ENCODE peak calls at places on chromosomes 5 and 9, in eight cellular contexts. X, K, P, O, R, J, I and S are unnamed samples.
A peak's percentile ranks its signal among the peaks of the same experiment; 100 is the strongest.

GRCh38 chr9:95822583-95823431 is 52.7 kb upstream of the ERCC6L2 start:
- DNase-seq in K (no peak), O (no peak), P (no peak), R (no peak), J (no peak), I (no peak), X (no peak), S (no peak)

GRCh38 chr9:127136880-127137639 is 14.6 kb upstream of the ANGPTL2 start:
- DNase-seq in K (no peak), X (peak; percentile 10), O (no peak), P (no peak), J (peak; percentile 12), R (peak; percentile 36), I (no peak), S (no peak)

GRCh38 chr9:134419684-134420076 is 93.4 kb downstream of the RXRA start:
- DNase-seq in O (no peak), R (no peak), K (peak; percentile 78), J (peak; percentile 77), I (no peak), P (no peak), X (no peak), S (no peak)

GRCh38 chr5:141524604-141525597 is 36.0 kb downstream of the PCDHGC5 start:
- DNase-seq in X (peak; percentile 88), P (peak; percentile 96), O (peak; percentile 84), I (peak; percentile 90), J (peak; percentile 98), R (peak; percentile 96), K (peak; percentile 92), S (peak; percentile 94)

GRCh38 chr9:486156-486555 is 271.5 kb downstream of the DOCK8 start:
- DNase-seq in K (no peak), X (no peak), P (no peak), I (no peak), R (no peak), O (no peak), J (no peak), S (no peak)

GRCh38 chr9:2934241-2934650 is 90.4 kb upstream of the PUM3 start:
- DNase-seq in R (no peak), P (no peak), I (no peak), O (no peak), K (no peak), X (no peak), J (peak; percentile 35), S (no peak)

GRCh38 chr5:55694152-55694830 is 17.8 kb downstream of the SLC38A9 start:
- DNase-seq in R (no peak), P (no peak), J (no peak), I (no peak), O (no peak), X (no peak), K (no peak), S (no peak)

GRCh38 chr5:174799146-174799545 is 74.8 kb downstream of the MSX2 start:
- DNase-seq in I (no peak), X (no peak), J (no peak), R (no peak), O (no peak), P (no peak), K (no peak), S (no peak)

GRCh38 chr5:140868721-140869554 is at the start of gene PCDHA11:
- DNase-seq in X (no peak), K (peak; percentile 35), J (peak; percentile 68), O (no peak), R (no peak), P (no peak), I (no peak), S (no peak)

GRCh38 chr9:134372621-134373267 is 46.5 kb downstream of the RXRA start:
- DNase-seq in R (peak; percentile 82), P (peak; percentile 87), O (peak; percentile 58), X (peak; percentile 67), J (no peak), I (no peak), K (no peak), S (no peak)

GRCh38 chr9:73565833-73566465 is 414.3 kb downstream of the ANXA1 start:
- DNase-seq in R (no peak), O (peak; percentile 14), J (peak; percentile 57), I (no peak), X (no peak), P (no peak), K (no peak), S (no peak)

GRCh38 chr9:127207734-127208410 is 56.7 kb upstream of the GARNL3 start:
- DNase-seq in I (no peak), X (no peak), R (no peak), J (no peak), P (peak; percentile 47), K (no peak), O (no peak), S (no peak)

GRCh38 chr9:81408951-81409350 is 280.4 kb downstream of the TLE1 start:
- DNase-seq in I (no peak), K (no peak), R (no peak), J (no peak), P (no peak), O (no peak), X (no peak), S (no peak)

GRCh38 chr5:127030259-127031146 is at the start of gene MARCHF3:
- DNase-seq in K (peak; percentile 84), R (peak; percentile 94), J (peak; percentile 97), O (peak; percentile 96), P (peak; percentile 97), X (peak; percentile 96), I (peak; percentile 95), S (peak; percentile 97)
- TF ChIP-seq CTCF in K (no peak), R (peak; percentile 13), J (peak; percentile 45), O (peak; percentile 42), P (peak; percentile 21), X (peak; percentile 38), I (peak; percentile 17), S (peak; percentile 6)

GRCh38 chr9:94176582-94176981 is 82.5 kb upstream of the ZNF169 start:
- DNase-seq in X (no peak), K (no peak), J (no peak), I (no peak), R (no peak), P (no peak), O (no peak), S (no peak)
- H3K27ac ChIP-seq in X (no peak overlapping the region), K (no peak overlapping the region), J (no peak overlapping the region), I (no peak overlapping the region), R (no peak overlapping the region), P (no peak overlapping the region), O (no peak overlapping the region), S (no peak overlapping the region)

GRCh38 chr5:45795458-45795857 is 99.3 kb upstream of the HCN1 start:
- DNase-seq in X (no peak), K (no peak), I (no peak), O (no peak), P (no peak), R (no peak), J (no peak), S (no peak)

GRCh38 chr5:45800331-45800730 is 104.2 kb upstream of the HCN1 start:
- DNase-seq in R (no peak), P (no peak), O (no peak), I (no peak), X (no peak), K (no peak), J (no peak), S (no peak)

GRCh38 chr5:45793638-45794532 is 97.7 kb upstream of the HCN1 start:
- DNase-seq in P (no peak), O (no peak), J (no peak), R (no peak), X (no peak), K (no peak), I (no peak), S (no peak)

GRCh38 chr5:45799388-45799787 is 103.2 kb upstream of the HCN1 start:
- DNase-seq in J (no peak), K (no peak), X (no peak), I (no peak), O (no peak), P (no peak), R (no peak), S (no peak)

DNA sequence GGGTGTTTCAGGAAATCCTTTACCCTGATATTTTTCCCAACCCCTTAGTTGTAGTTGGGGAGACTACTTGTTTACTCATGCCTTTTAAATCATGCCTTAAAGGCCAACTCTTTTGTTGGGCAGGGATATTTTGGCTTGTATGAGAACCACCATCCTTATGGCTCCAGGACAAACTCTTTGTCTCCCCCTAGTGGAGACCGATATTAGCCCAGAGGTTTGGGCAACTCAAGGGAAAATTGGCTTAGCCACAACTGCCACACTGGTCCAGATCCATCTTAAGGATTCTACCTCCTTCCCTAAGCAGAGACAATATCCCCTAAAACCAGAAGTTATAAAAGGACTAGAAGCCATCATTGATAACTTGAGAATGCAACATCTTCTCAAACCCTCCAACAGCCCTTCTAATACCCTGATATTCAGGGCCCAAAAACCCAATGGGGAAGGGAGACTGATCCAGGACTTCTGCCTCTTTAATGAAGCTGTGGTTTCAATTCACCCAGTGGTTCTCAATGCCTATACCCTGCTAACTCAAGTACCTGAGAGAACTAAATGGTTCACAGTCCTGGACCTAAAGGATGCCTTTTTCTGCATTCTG is 100.9 kb upstream of the HCN1 start:
- DNase-seq in X (no peak), K (no peak), R (no peak), J (no peak), I (no peak), P (no peak), O (no peak), S (no peak)
- TF ChIP-seq CTCF in X (no peak), K (no peak), R (no peak), J (peak; percentile 73), I (no peak), P (no peak), O (no peak), S (no peak)

DNA sequence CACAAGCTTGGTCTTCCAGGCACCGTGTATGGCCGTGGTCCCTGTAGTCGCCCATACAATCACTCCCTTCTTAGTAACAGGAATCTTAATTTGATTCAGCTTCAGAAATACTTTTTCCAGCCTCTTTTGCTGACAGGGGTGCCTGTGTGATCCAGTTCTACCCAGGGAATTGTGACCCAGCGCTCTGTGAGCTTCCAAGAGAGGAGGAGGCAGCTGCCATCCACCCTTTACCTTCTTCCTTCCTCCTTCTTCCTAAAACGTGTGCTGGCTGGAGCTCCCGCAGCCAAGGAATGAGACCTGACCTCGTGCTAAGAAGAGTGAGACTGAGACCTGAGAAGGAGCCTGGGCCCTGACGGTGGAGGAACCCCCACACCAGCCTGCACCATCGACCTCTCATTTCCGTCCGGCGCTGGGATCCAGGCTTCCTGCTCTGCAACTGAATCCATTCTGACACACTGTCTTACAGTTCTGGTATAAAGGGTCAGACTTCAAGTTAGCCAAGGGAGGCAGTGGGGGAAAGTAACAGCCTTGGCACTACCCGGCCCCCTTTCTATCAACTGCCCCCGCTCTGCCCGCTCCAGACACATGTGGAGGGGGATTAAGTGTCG is 16.1 kb downstream of the MGAT1 start:
- DNase-seq in I (no peak), K (no peak), O (no peak), X (no peak), J (no peak), R (no peak), P (no peak), S (no peak)
- H3K27ac ChIP-seq in I (peak overlapping the region; percentile 85), K (no peak overlapping the region), O (peak overlapping the region; percentile 80), X (peak overlapping the region; percentile 67), J (peak overlapping the region; percentile 2), R (peak overlapping the region; percentile 75), P (peak overlapping the region; percentile 86), S (peak overlapping the region; percentile 86)